ENCODE peak calls at places on chromosome 9, in seven cellular contexts. C is heart left ventricle; M is activated naive CD4-positive, alpha-beta T cell; Q is HCEC 1CT; U is CD8-positive, alpha-beta memory T cell; K is OCI-LY7; T is cardiac muscle cell. N is an unnamed sample.

GRCh38 chr9:13358128-13358527 is 78.6 kb upstream of the MPDZ start:
- DNase-seq in K (no peak), M (no peak), U (no peak), Q (peak), T (peak), C (no peak), N (no peak)

GRCh38 chr9:121187681-121188305 is 13.9 kb downstream of the RAB14 start:
- DNase-seq in C (no peak), M (no peak), K (no peak), U (no peak), T (peak), Q (peak), N (no peak)

GRCh38 chr9:69086312-69086711 is 50.8 kb downstream of the FXN start:
- DNase-seq in U (no peak), K (no peak), M (no peak), Q (no peak), C (no peak), T (peak), N (no peak)

GRCh38 chr9:106486685-106487084 is 376.3 kb upstream of the ZNF462 start:
- DNase-seq in C (no peak), Q (no peak), U (no peak), M (no peak), K (no peak), T (no peak), N (no peak)

GRCh38 chr9:18437315-18438200 is 36.4 kb upstream of the ADAMTSL1 start:
- DNase-seq in Q (peak), U (no peak), M (no peak), C (peak), T (peak), K (no peak), N (peak)

GRCh38 chr9:2723666-2724065 is 6.4 kb downstream of the KCNV2 start:
- DNase-seq in Q (no peak), C (no peak), M (no peak), T (no peak), U (no peak), K (no peak), N (no peak)

GRCh38 chr9:6779417-6780241 is 21.9 kb downstream of the KDM4C start:
- DNase-seq in T (peak), Q (no peak), K (no peak), M (no peak), U (no peak), C (no peak), N (peak)

GRCh38 chr9:87102131-87102530 is 154.8 kb upstream of the GAS1 start:
- DNase-seq in Q (peak), T (no peak), U (no peak), M (no peak), C (no peak), K (no peak), N (no peak)

GRCh38 chr9:125747765-125748510 is 765 bp downstream of the PBX3 start:
- DNase-seq in Q (peak), C (peak), U (peak), T (peak), M (no peak), K (peak), N (no peak)

GRCh38 chr9:5949103-5949699 is 58.5 kb downstream of the MLANA start:
- DNase-seq in M (no peak), U (peak), C (no peak), T (peak), Q (peak), K (no peak), N (peak)

GRCh38 chr9:69931340-69931739 is 110.7 kb downstream of the CFAP95 start:
- DNase-seq in Q (no peak), M (no peak), C (no peak), U (no peak), T (peak), K (no peak), N (no peak)

GRCh38 chr9:96484521-96484931 is 34.6 kb downstream of the HABP4 start:
- DNase-seq in K (peak), Q (peak), T (no peak), U (no peak), C (no peak), M (no peak), N (no peak)

GRCh38 chr9:136409557-136410455 is 608 bp downstream of the ENTR1 start:
- DNase-seq in Q (peak), U (peak), K (peak), T (peak), M (no peak), C (peak), N (peak)

GRCh38 chr9:127860779-127861178 is 6.3 kb upstream of the ENG start:
- DNase-seq in C (no peak), M (no peak), U (no peak), Q (no peak), T (no peak), K (no peak), N (no peak)

GRCh38 chr9:111743275-111743674 is 51.5 kb downstream of the SHOC1 start:
- DNase-seq in U (no peak), C (no peak), K (no peak), T (peak), Q (peak), M (no peak), N (no peak)

GRCh38 chr9:114035221-114035844 is 42.8 kb downstream of the AMBP start:
- DNase-seq in C (no peak), T (no peak), K (no peak), Q (no peak), U (no peak), M (no peak), N (peak)

GRCh38 chr9:137297060-137297664 is 4.9 kb downstream of the NRARP start:
- DNase-seq in K (peak), Q (no peak), C (no peak), U (no peak), T (no peak), M (no peak), N (no peak)

GRCh38 chr9:29063031-29063430 is 1489.8 kb upstream of the C9orf72 start:
- DNase-seq in M (no peak), T (no peak), Q (no peak), K (no peak), C (no peak), U (no peak), N (no peak)

GRCh38 chr9:123985869-123986268 is 25.7 kb upstream of the LHX2 start:
- DNase-seq in K (no peak), T (no peak), C (no peak), U (no peak), Q (no peak), M (no peak), N (no peak)

GRCh38 chr9:89477811-89478583 is 19.9 kb downstream of the SEMA4D start:
- DNase-seq in U (no peak), M (no peak), C (peak), T (peak), Q (no peak), K (no peak), N (no peak)

GRCh38 chr9:87812375-87813118 is 70.1 kb upstream of the SPATA31E1 start:
- DNase-seq in T (peak), C (no peak), U (no peak), Q (peak), K (peak), M (no peak), N (no peak)

N was measured in lower leg skin.